ENCODE peak calls at places on chromosomes 2 and 18, in eight cellular contexts. F, Z, K, O, R, D, I and L are unnamed samples. For H3K4me1 and H3K9me3, the result is how much of the 10 kb centered on the place peaks cover.

GRCh38 chr2:28356095-28356911 is 36.4 kb upstream of the FOSL2 start:
- DNase-seq in F (no peak), Z (no peak), K (peak), O (no peak), R (peak), D (peak), I (no peak), L (no peak)

GRCh38 chr2:10579441-10580169 is 110.2 kb downstream of the NOL10 start:
- DNase-seq in F (no peak), Z (no peak), K (no peak), O (no peak), R (no peak), D (no peak), I (no peak), L (no peak)

GRCh38 chr18:49582579-49582978 is 20.7 kb downstream of the LIPG start:
- DNase-seq in F (no peak), Z (no peak), K (no peak), O (no peak), R (no peak), D (no peak), I (no peak), L (no peak)

GRCh38 chr2:188291142-188291616 is 495 bp upstream of the GULP1 start:
- DNase-seq in F (no peak), Z (no peak), K (no peak), O (no peak), R (no peak), D (no peak), I (no peak), L (no peak)

GRCh38 chr2:12338946-12339697 is 377.6 kb upstream of the TRIB2 start:
- DNase-seq in F (no peak), Z (no peak), K (no peak), O (no peak), R (no peak), D (no peak), I (no peak), L (no peak)

GRCh38 chr2:175205523-175205922 is 24.0 kb upstream of the ATP5MC3 start:
- DNase-seq in F (no peak), Z (no peak), K (no peak), O (no peak), R (no peak), D (no peak), I (no peak), L (no peak)

GRCh38 chr2:74917702-74918619 is 40.5 kb upstream of the POLE4 start:
- DNase-seq in F (no peak), Z (no peak), K (no peak), O (no peak), R (no peak), D (no peak), I (no peak), L (no peak)

GRCh38 chr2:162233197-162233596 is 10.0 kb downstream of the FAP start:
- DNase-seq in F (no peak), Z (no peak), K (no peak), O (no peak), R (peak), D (no peak), I (no peak), L (no peak)

GRCh38 chr2:45568935-45569334 is 42.1 kb downstream of the SRBD1 start:
- DNase-seq in F (no peak), Z (no peak), K (no peak), O (no peak), R (no peak), D (no peak), I (no peak), L (no peak)

GRCh38 chr2:28557389-28558119 is 61.7 kb downstream of the PLB1 start:
- DNase-seq in F (no peak), Z (no peak), K (no peak), O (no peak), R (no peak), D (no peak), I (no peak), L (no peak)

GRCh38 chr2:108538000-108538625 is 3.8 kb downstream of the LIMS1 start:
- DNase-seq in F (no peak), Z (no peak), K (no peak), O (no peak), R (no peak), D (no peak), I (no peak), L (no peak)

GRCh38 chr18:26394047-26394654 is 154.2 kb downstream of the KCTD1 start:
- DNase-seq in F (no peak), Z (no peak), K (no peak), O (no peak), R (no peak), D (no peak), I (no peak), L (no peak)

GRCh38 chr18:69484699-69485396 is 84.2 kb downstream of the DOK6 start:
- DNase-seq in F (no peak), Z (peak), K (no peak), O (no peak), R (no peak), D (no peak), I (no peak), L (no peak)

GRCh38 chr2:142585785-142586184 is 291.7 kb upstream of the KYNU start:
- DNase-seq in F (no peak), Z (no peak), K (no peak), O (no peak), R (no peak), D (no peak), I (no peak), L (no peak)

GRCh38 chr2:225337183-225337582 is 62.3 kb upstream of the NYAP2 start:
- DNase-seq in F (no peak), Z (no peak), K (no peak), O (peak), R (no peak), D (no peak), I (no peak), L (no peak)

GRCh38 chr2:225340923-225341322 is 58.6 kb upstream of the NYAP2 start:
- DNase-seq in F (no peak), Z (no peak), K (no peak), O (no peak), R (no peak), D (no peak), I (no peak), L (no peak)
- H3K4me1 ChIP-seq in F (under half), Z (under half), K (under half), O (under half), R (under half), D (under half), I (under half), L (under half)

DNA sequence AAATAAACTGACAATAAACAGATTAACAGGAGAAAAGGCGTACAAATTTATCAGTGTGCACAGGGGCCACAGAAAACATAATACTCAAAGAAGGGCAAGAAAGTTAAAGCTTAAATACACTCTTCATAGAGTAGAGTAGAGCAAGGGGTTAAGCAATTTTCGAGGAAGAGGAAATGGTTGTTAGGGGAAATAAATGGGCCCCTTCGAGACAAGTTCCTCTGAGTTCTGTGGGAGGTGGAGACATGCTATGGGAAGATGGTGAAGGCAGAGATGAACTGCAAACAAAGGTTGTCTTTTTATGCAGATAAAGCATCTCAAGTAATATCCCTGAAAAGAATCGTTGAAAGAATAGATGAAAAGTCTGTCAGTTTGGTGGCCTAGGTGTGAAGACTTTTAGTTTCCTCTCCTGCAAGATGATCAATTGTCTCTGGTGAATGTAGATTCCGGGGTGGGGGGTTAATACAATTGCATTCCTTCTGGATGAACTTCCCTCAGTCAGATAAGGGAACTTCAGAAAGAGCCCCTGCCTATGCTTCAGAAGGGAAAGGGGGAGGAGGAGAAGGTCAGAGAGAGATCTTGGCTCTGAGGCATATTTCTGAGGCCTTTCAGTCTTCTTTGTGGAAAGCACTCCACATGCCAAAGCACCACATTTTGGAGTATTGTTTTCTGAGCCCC is 127.0 kb downstream of the METTL4 start:
- DNase-seq in F (no peak), Z (no peak), K (no peak), O (no peak), R (no peak), D (no peak), I (no peak), L (no peak)
- H3K9me3 ChIP-seq in F (under half), Z (under half), K (under half), O (under half), R (under half), D (under half), I (under half), L (under half)

GRCh38 chr2:236535024-236535423 is 34.6 kb upstream of the ACKR3 start:
- DNase-seq in F (no peak), Z (no peak), K (no peak), O (no peak), R (no peak), D (no peak), I (no peak), L (no peak)
- H3K4me1 ChIP-seq in F (under half), Z (under half), K (under half), O (under half), R (under half), D (under half), I (under half), L (under half)

DNA sequence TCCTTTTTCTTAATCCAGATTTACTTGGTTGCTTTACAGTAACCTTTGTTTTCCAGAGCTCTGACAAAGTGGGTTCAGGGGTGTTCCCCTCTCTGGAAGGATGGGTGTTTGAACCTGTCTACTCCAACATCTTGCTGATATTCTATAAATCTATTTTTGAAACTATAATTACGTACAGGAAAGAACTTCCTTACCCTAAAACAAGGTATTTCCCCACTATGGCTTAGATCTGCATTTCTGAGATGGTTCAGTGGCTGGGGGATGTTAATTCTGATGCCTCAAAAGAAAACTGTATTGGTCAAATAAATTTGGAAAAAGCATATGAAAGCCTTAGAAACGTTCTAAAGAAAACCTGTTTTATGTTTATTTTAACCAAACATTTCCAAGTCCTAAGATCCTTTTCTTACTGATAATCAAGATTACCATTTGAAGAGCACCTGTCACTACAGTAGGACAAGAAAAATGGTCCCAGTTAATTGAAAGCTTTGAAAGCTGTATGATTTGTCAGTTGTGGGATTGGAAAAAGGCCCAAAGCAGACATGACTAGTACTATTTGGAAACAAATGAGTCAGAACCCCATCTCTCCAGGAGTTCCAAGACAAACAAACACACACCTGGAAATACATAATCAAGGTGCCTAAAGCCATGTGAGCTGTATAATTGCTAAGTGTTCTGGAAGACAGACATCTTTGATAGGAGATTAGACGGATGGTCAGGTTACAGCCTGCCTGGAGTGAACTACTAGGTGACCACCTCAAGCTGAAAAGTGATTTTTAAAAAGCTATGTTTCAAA is 57.5 kb downstream of the KDM3A start:
- DNase-seq in F (no peak), Z (no peak), K (no peak), O (no peak), R (no peak), D (no peak), I (no peak), L (no peak)
- H3K9me3 ChIP-seq in F (under half), Z (under half), K (under half), O (half or more), R (under half), D (under half), I (under half), L (under half)

GRCh38 chr2:73238976-73239375 is 4.9 kb downstream of the CCT7 start:
- DNase-seq in F (no peak), Z (no peak), K (no peak), O (no peak), R (no peak), D (no peak), I (no peak), L (no peak)
- H3K4me1 ChIP-seq in F (under half), Z (under half), K (under half), O (under half), R (under half), D (under half), I (under half), L (under half)

GRCh38 chr18:4063545-4063944 is 391.6 kb downstream of the DLGAP1 start:
- DNase-seq in F (no peak), Z (no peak), K (no peak), O (no peak), R (no peak), D (no peak), I (no peak), L (no peak)
- H3K9me3 ChIP-seq in F (under half), Z (under half), K (under half), O (under half), R (under half), D (under half), I (under half), L (under half)

GRCh38 chr2:207561386-207562080 is 31.8 kb downstream of the CREB1 start:
- DNase-seq in F (no peak), Z (no peak), K (no peak), O (no peak), R (no peak), D (no peak), I (no peak), L (no peak)
- H3K4me1 ChIP-seq in F (under half), Z (under half), K (under half), O (under half), R (under half), D (under half), I (under half), L (under half)

GRCh38 chr2:3838348-3838747 is 135.0 kb downstream of the DCDC2C start:
- DNase-seq in F (no peak), Z (no peak), K (no peak), O (no peak), R (no peak), D (no peak), I (no peak), L (no peak)
- H3K9me3 ChIP-seq in F (under half), Z (under half), K (under half), O (under half), R (under half), D (under half), I (under half), L (under half)